ENCODE peak calls at places on chromosomes 1 and 21, in ten cellular contexts. B is cardiac fibroblast, T is pancreas, L is HCT116, S is cardiac muscle cell, E is fibroblast of mammary gland, M is brain microvascular endothelial cell, V is OCI-LY7, J is tibial artery, D is HAP-1. I is an unnamed sample.

GRCh38 chr1:19436716-19437476 is 48.4 kb downstream of the CAPZB start:
- DNase-seq in B (peak; percentile 77), T (peak; percentile 31), L (no peak), S (peak; percentile 83), E (peak; percentile 82), M (peak; percentile 78), V (no peak), J (peak; percentile 92), D (no peak), I (peak; percentile 66)

GRCh38 chr1:158972841-158973240 is 36.9 kb upstream of the IFI16 start:
- DNase-seq in B (peak; percentile 5), T (no peak), L (no peak), S (peak; percentile 25), E (peak; percentile 5), M (no peak), V (peak; percentile 59), J (no peak), D (no peak), I (no peak)

GRCh38 chr21:42375141-42375905 is 9.0 kb upstream of the TFF1 start:
- DNase-seq in B (no peak), T (no peak), L (no peak), S (no peak), E (no peak), M (no peak), V (no peak), J (no peak), D (no peak), I (no peak)

GRCh38 chr1:147612366-147612765 is 58.0 kb downstream of the ACP6 start:
- DNase-seq in B (no peak), T (peak; percentile 5), L (no peak), S (no peak), E (no peak), M (no peak), V (no peak), J (no peak), D (no peak), I (no peak)

GRCh38 chr1:70427976-70428375 is 16.9 kb downstream of the CTH start:
- DNase-seq in B (no peak), T (no peak), L (no peak), S (peak; percentile 22), E (peak; percentile 18), M (peak; percentile 23), V (no peak), J (no peak), D (peak; percentile 85), I (no peak)

GRCh38 chr1:84855168-84855567 is 37.8 kb downstream of the LPAR3 start:
- DNase-seq in B (peak; percentile 64), T (no peak), L (no peak), S (peak; percentile 68), E (peak; percentile 83), M (no peak), V (no peak), J (no peak), D (no peak), I (no peak)

GRCh38 chr1:85214654-85215053 is 13.8 kb upstream of the SYDE2 start:
- DNase-seq in B (no peak), T (no peak), L (no peak), S (no peak), E (no peak), M (no peak), V (no peak), J (no peak), D (peak; percentile 70), I (no peak)

GRCh38 chr1:27525296-27526271 is 35.6 kb upstream of the WASF2 start:
- DNase-seq in B (peak; percentile 83), T (peak; percentile 39), L (no peak), S (peak; percentile 75), E (no peak), M (no peak), V (peak; percentile 87), J (peak; percentile 72), D (no peak), I (no peak)

DNA sequence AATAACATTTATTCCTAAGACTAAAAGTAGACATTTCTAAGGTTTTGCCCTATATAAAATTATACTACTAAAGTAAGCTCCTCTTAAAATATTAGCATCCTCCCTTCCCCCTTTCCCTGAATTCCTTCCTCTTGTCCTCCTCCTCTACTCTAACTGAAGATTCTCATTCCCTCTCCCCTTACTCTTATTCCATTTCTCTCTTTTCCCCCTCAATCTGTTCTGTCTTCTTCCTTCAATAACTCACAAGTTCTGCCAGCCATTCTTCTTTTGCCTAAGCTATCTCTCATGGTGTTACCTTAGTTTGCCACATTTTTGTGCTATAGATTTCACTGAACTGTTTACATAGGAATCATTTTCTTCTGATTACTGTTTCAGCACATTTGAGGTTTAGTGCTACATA is 10.7 kb downstream of the LRIF1 start:
- DNase-seq in B (no peak), T (no peak), L (no peak), S (no peak), E (no peak), M (no peak), V (no peak), J (no peak), D (no peak), I (no peak)
- H3K4me3 ChIP-seq in B (no peak overlapping the region), T (no peak overlapping the region), L (no peak overlapping the region), S (no peak overlapping the region), E (no peak overlapping the region), M (no peak overlapping the region), V (no peak overlapping the region), J (no peak overlapping the region), D (no peak overlapping the region), I (no peak overlapping the region)

DNA sequence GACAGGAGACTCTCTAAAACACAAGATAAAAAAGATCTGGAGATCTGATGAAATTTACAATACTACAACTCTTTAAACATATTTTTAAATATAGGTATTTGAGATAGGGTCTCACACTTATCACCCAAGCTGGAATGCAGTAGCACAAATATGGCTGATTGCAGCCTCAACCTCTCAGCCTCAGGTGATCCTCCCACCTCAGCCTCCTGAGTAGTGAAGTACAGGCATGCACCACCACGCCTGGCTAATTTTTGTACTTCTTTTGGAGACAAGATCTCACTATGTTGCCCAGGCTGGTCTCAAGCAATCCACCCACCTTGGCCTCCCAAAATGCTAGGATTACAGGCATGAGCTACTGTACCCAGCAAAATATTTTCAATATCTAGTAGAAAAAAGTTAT is 170.0 kb upstream of the NR5A2 start:
- DNase-seq in B (no peak), T (no peak), L (no peak), S (no peak), E (no peak), M (no peak), V (no peak), J (no peak), D (no peak), I (no peak)
- H3K4me3 ChIP-seq in B (no peak overlapping the region), T (no peak overlapping the region), L (no peak overlapping the region), S (no peak overlapping the region), E (no peak overlapping the region), M (no peak overlapping the region), V (no peak overlapping the region), J (no peak overlapping the region), D (no peak overlapping the region), I (no peak overlapping the region)

GRCh38 chr1:92482404-92482664 is 4.4 kb downstream of the GFI1 start:
- DNase-seq in B (no peak), T (no peak), L (no peak), S (peak; percentile 44), E (no peak), M (no peak), V (no peak), J (no peak), D (no peak), I (no peak)
- H3K4me3 ChIP-seq in B (peak overlapping the region; percentile 19), T (peak overlapping the region; percentile 55), L (no peak overlapping the region), S (peak overlapping the region; percentile 6), E (peak overlapping the region; percentile 9), M (peak overlapping the region; percentile 27), V (no peak overlapping the region), J (peak overlapping the region; percentile 49), D (peak overlapping the region; percentile 50), I (peak overlapping the region; percentile 7)

GRCh38 chr1:232965124-232965911 is 14.9 kb downstream of the NTPCR start:
- DNase-seq in B (no peak), T (no peak), L (no peak), S (no peak), E (no peak), M (no peak), V (no peak), J (no peak), D (no peak), I (no peak)

GRCh38 chr1:232966663-232967062 is 16.3 kb downstream of the NTPCR start:
- DNase-seq in B (no peak), T (no peak), L (no peak), S (no peak), E (no peak), M (no peak), V (no peak), J (no peak), D (no peak), I (no peak)

GRCh38 chr1:232962761-232963357 is 12.4 kb downstream of the NTPCR start:
- DNase-seq in B (peak; percentile 55), T (no peak), L (no peak), S (peak; percentile 61), E (peak; percentile 56), M (peak; percentile 37), V (no peak), J (no peak), D (no peak), I (no peak)

GRCh38 chr1:232965912-232966217 is 15.5 kb downstream of the NTPCR start:
- DNase-seq in B (no peak), T (no peak), L (no peak), S (no peak), E (no peak), M (no peak), V (no peak), J (no peak), D (no peak), I (no peak)

GRCh38 chr1:232963366-232963765 is 13.0 kb downstream of the NTPCR start:
- DNase-seq in B (peak; percentile 55), T (no peak), L (no peak), S (peak; percentile 79), E (peak; percentile 61), M (no peak), V (no peak), J (no peak), D (no peak), I (no peak)
- H3K4me3 ChIP-seq in B (no peak overlapping the region), T (no peak overlapping the region), L (no peak overlapping the region), S (no peak overlapping the region), E (peak overlapping the region; percentile 18), M (no peak overlapping the region), V (no peak overlapping the region), J (no peak overlapping the region), D (no peak overlapping the region), I (no peak overlapping the region)

DNA sequence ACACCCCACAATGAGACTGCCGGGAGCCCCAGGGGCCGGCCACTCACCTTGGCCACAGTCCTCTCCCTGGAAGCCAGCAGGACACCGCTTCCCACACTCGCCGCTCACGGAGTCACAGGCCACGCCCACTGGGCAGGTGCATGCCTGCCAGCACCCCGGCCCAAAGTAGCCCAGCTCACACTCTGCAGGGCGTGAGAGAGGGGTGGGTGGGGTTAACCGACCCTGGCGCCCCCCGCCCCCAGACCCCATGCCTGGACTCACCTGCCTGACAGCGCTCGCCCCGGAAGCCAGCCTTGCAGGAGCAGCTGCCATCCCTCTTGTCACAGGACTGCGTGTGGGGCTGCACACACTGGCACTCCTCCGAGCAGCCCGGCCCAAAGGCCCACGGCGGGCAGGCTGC is 50.7 kb downstream of the ARHGEF16 start:
- DNase-seq in B (no peak), T (no peak), L (no peak), S (no peak), E (no peak), M (no peak), V (no peak), J (no peak), D (no peak), I (no peak)
- H3K4me3 ChIP-seq in B (no peak overlapping the region), T (no peak overlapping the region), L (no peak overlapping the region), S (no peak overlapping the region), E (no peak overlapping the region), M (no peak overlapping the region), V (no peak overlapping the region), J (no peak overlapping the region), D (no peak overlapping the region), I (no peak overlapping the region)

GRCh38 chr1:94617139-94617805 is 75.7 kb upstream of the F3 start:
- DNase-seq in B (no peak), T (no peak), L (peak; percentile 48), S (no peak), E (peak; percentile 86), M (peak; percentile 52), V (no peak), J (no peak), D (no peak), I (no peak)
- H3K4me3 ChIP-seq in B (no peak overlapping the region), T (no peak overlapping the region), L (peak overlapping the region; percentile 11), S (no peak overlapping the region), E (no peak overlapping the region), M (no peak overlapping the region), V (no peak overlapping the region), J (no peak overlapping the region), D (no peak overlapping the region), I (no peak overlapping the region)